ENCODE peak calls at places on chromosomes 16 and 17, in seven cellular contexts. O, U, G, Q, M, A and J are unnamed samples.

GRCh38 chr17:2885751-2886150 is 89.5 kb downstream of the RAP1GAP2 start:
- DNase-seq in O (no peak), U (no peak), G (no peak), Q (no peak), M (no peak), A (no peak), J (no peak)

GRCh38 chr17:31392856-31393748 is 1.6 kb downstream of the RAB11FIP4 start:
- DNase-seq in O (peak; percentile 2), U (no peak), G (no peak), Q (no peak), M (no peak), A (peak; percentile 10), J (no peak)

GRCh38 chr17:78276098-78276497 is 44.7 kb downstream of the TMEM235 start:
- DNase-seq in O (no peak), U (no peak), G (no peak), Q (no peak), M (no peak), A (no peak), J (no peak)

GRCh38 chr16:89257281-89257731 is 39.8 kb downstream of the ZNF778 start:
- DNase-seq in O (no peak), U (no peak), G (no peak), Q (no peak), M (no peak), A (no peak), J (no peak)

GRCh38 chr16:89720520-89720858 is 209 bp downstream of the VPS9D1 start:
- DNase-seq in O (peak; percentile 44), U (no peak), G (peak; percentile 83), Q (peak; percentile 62), M (peak; percentile 71), A (peak; percentile 52), J (peak; percentile 74)

GRCh38 chr17:77186141-77186604 is 45.4 kb downstream of the SEC14L1 start:
- DNase-seq in O (peak; percentile 18), U (no peak), G (no peak), Q (peak; percentile 28), M (no peak), A (no peak), J (no peak)

GRCh38 chr16:49617016-49617569 is 238.8 kb downstream of the ZNF423 start:
- DNase-seq in O (no peak), U (no peak), G (no peak), Q (no peak), M (no peak), A (no peak), J (no peak)

GRCh38 chr16:27529962-27530361 is 19.8 kb downstream of the GTF3C1 start:
- DNase-seq in O (no peak), U (peak; percentile 82), G (no peak), Q (no peak), M (no peak), A (no peak), J (no peak)

GRCh38 chr17:62597920-62598319 is 29.6 kb upstream of the MRC2 start:
- DNase-seq in O (no peak), U (no peak), G (no peak), Q (no peak), M (no peak), A (no peak), J (no peak)

GRCh38 chr16:53817812-53818211 is 113.9 kb downstream of the FTO start:
- DNase-seq in O (no peak), U (peak; percentile 44), G (no peak), Q (no peak), M (no peak), A (no peak), J (no peak)

GRCh38 chr16:22372882-22373661 is 1.3 kb downstream of the CDR2 start:
- DNase-seq in O (no peak), U (no peak), G (no peak), Q (no peak), M (no peak), A (no peak), J (peak; percentile 32)

GRCh38 chr16:24166684-24167083 is 89.5 kb upstream of the CACNG3 start:
- DNase-seq in O (no peak), U (no peak), G (no peak), Q (no peak), M (no peak), A (no peak), J (no peak)

GRCh38 chr16:80189481-80190163 is 351.2 kb upstream of the DYNLRB2 start:
- DNase-seq in O (no peak), U (no peak), G (no peak), Q (no peak), M (no peak), A (no peak), J (no peak)

GRCh38 chr17:78731904-78732303 is 50.2 kb downstream of the CYTH1 start:
- DNase-seq in O (no peak), U (no peak), G (no peak), Q (no peak), M (no peak), A (no peak), J (no peak)

GRCh38 chr17:49454050-49454449 is 39.4 kb upstream of the PHB1 start:
- DNase-seq in O (no peak), U (peak; percentile 29), G (no peak), Q (no peak), M (no peak), A (no peak), J (no peak)

GRCh38 chr17:76755285-76755684 is 17.4 kb downstream of the MFSD11 start:
- DNase-seq in O (no peak), U (no peak), G (peak; percentile 73), Q (no peak), M (no peak), A (no peak), J (no peak)

GRCh38 chr17:31248986-31249385 is 48.1 kb downstream of the OMG start:
- DNase-seq in O (no peak), U (peak; percentile 78), G (no peak), Q (no peak), M (no peak), A (no peak), J (no peak)

GRCh38 chr17:20779521-20779920 is 200.0 kb downstream of the CDRT15L2 start:
- DNase-seq in O (no peak), U (no peak), G (no peak), Q (no peak), M (no peak), A (no peak), J (no peak)

GRCh38 chr16:86584071-86584685 is 5.8 kb downstream of the FOXL1 start:
- DNase-seq in O (no peak), U (no peak), G (no peak), Q (no peak), M (no peak), A (no peak), J (no peak)

GRCh38 chr17:47729486-47729885 is 3.5 kb upstream of the TBX21 start:
- DNase-seq in O (no peak), U (no peak), G (no peak), Q (no peak), M (peak; percentile 20), A (no peak), J (no peak)

GRCh38 chr17:47728214-47728877 is 4.7 kb upstream of the TBX21 start:
- DNase-seq in O (no peak), U (no peak), G (no peak), Q (no peak), M (peak; percentile 9), A (no peak), J (no peak)

GRCh38 chr17:47725446-47726109 is 7.5 kb upstream of the TBX21 start:
- DNase-seq in O (no peak), U (no peak), G (no peak), Q (no peak), M (no peak), A (no peak), J (no peak)

GRCh38 chr17:47726796-47727703 is 6.0 kb upstream of the TBX21 start:
- DNase-seq in O (no peak), U (no peak), G (no peak), Q (no peak), M (peak; percentile 16), A (no peak), J (no peak)

GRCh38 chr17:47727704-47728036 is 5.4 kb upstream of the TBX21 start:
- DNase-seq in O (no peak), U (no peak), G (no peak), Q (no peak), M (peak; percentile 16), A (no peak), J (no peak)
- H3K36me3 ChIP-seq in O (no peaks in the 10 kb centered on the region), U (no peaks in the 10 kb centered on the region), G (no peaks in the 10 kb centered on the region), Q (no peaks in the 10 kb centered on the region), M (no peaks in the 10 kb centered on the region), A (no peaks in the 10 kb centered on the region), J (no peaks in the 10 kb centered on the region)

DNA sequence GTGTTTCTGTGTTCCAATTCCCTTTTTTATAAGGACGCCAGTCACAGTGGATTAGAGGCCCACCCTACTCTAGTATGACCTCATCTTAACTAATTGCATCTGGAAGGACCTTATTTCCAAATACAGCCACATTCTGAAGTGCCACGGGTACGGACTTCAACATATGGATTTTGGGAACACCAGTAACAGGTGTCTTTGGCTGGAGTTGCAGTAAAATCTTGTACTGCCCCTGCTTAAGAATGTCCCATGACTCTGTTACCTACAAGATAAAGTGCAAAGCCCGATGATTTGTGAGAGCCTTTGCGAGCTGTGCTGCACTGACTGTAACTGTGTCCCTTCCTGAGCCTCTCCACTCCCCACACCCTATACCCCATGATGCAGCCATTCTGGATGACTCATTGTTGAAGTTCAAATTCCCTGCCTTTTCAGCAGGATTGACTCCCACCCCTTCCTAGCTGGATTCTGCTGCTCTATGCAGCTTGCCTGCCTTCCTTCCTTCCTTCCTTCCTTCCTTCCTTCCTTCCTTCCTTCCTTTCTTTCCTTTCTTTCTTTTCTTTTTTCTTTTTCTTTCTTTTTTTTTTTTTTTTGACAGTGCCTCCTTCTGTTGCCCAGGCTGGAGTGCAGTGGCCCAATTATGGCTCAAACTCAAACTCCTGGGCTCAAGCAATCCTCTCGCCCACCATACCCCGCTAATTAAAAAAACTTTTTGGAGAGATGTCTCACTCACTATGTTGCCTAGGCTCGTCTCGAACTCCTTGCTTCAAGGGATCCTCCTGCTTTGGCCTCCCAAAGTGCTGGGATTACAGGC is 2.1 kb downstream of the HCRT start:
- DNase-seq in O (no peak), U (peak; percentile 60), G (no peak), Q (no peak), M (no peak), A (no peak), J (peak; percentile 62)
- H3K27me3 ChIP-seq in O (peaks cover 7% of the 10 kb centered on the region), U (peaks cover 36% of the 10 kb centered on the region), G (peaks cover 55% of the 10 kb centered on the region), Q (peaks cover 34% of the 10 kb centered on the region), M (peaks cover 26% of the 10 kb centered on the region), A (peaks cover 12% of the 10 kb centered on the region), J (peaks cover 16% of the 10 kb centered on the region)

DNA sequence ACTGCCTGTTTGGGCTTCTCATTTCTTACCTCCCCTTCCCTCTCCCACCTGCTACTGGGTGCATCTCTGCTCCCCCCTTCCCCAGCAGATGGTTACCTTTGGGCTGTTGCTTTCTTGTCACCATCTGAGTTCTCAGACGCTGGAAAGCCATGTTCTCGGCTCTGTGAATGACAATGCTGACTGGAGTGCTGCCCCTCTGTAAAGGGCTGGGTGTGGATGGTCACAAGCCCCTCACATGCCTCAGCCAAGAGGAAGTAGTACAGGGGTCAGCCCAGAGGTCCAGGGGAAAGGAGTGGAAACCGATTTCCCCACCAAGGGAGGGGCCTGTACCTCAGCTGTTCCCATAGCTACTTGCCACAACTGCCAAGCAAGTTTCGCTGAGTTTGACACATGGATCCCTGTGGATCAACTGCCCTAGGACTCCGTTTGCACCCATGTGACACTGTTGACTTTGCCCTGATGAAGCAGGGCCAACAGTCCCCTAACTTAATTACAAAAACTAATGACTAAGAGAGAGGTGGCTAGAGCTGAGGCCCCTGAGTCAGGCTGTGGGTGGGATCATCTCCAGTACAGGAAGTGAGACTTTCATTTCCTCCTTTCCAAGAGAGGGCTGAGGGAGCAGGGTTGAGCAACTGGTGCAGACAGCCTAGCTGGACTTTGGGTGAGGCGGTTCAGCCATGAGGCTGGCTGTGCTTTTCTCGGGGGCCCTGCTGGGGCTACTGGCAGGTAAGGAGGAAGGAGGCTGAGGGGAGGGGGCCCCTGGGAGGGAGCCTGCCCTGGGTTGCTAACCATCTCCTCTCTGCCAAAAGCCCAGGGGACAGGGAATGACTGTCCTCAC is at the start of gene CD68:
- DNase-seq in O (peak; percentile 64), U (peak; percentile 91), G (peak; percentile 35), Q (peak; percentile 54), M (peak; percentile 80), A (peak; percentile 71), J (peak; percentile 80)
- H3K36me3 ChIP-seq in O (peaks cover 9% of the 10 kb centered on the region), U (peaks cover 50% of the 10 kb centered on the region), G (peaks cover 53% of the 10 kb centered on the region), Q (peaks cover 50% of the 10 kb centered on the region), M (peaks cover 51% of the 10 kb centered on the region), A (peaks cover 58% of the 10 kb centered on the region), J (peaks cover 29% of the 10 kb centered on the region)

GRCh38 chr17:45270828-45271418 is 9.0 kb upstream of the SPATA32 start:
- DNase-seq in O (no peak), U (no peak), G (peak; percentile 43), Q (no peak), M (no peak), A (no peak), J (no peak)
- H3K27me3 ChIP-seq in O (no peaks in the 10 kb centered on the region), U (no peaks in the 10 kb centered on the region), G (no peaks in the 10 kb centered on the region), Q (no peaks in the 10 kb centered on the region), M (no peaks in the 10 kb centered on the region), A (no peaks in the 10 kb centered on the region), J (no peaks in the 10 kb centered on the region)